ENCODE peak calls at places on chromosomes 6 and 20, in ten cellular contexts. One of them, this sample, is unnamed.

GRCh38 chr6:54935739-54936138 is 89.2 kb downstream of the FAM83B start:
- DNase-seq in cardiac muscle cell: no peak
- DNase-seq in mesothelial cell of epicardium: no peak
- DNase-seq in NCI-H1417: no peak
- DNase-seq in activated CD8-positive, alpha-beta T cell treated with anti-CD3 and anti-CD28 coated beads, Interleukin-2, amount 10 ng/mL, durations not matched to agents 7 days and 5 days: no peak
- DNase-seq in epithelial cell of esophagus: peak
- DNase-seq in Right ventricle myocardium inferior: no peak
- DNase-seq in stimulated activated CD4-positive, alpha-beta T cell treated with anti-CD3 and anti-CD28 coated beads, Interleukin-15, amount 100 ng/mL, for 1 hour: no peak
- DNase-seq in hepatocyte: peak
- DNase-seq in RWPE1: peak
- DNase-seq in this sample: no peak

GRCh38 chr6:474454-475185 is 83.1 kb downstream of the IRF4 start:
- DNase-seq in cardiac muscle cell: no peak
- DNase-seq in mesothelial cell of epicardium: no peak
- DNase-seq in NCI-H1417: peak
- DNase-seq in activated CD8-positive, alpha-beta T cell treated with anti-CD3 and anti-CD28 coated beads, Interleukin-2, amount 10 ng/mL, durations not matched to agents 7 days and 5 days: peak
- DNase-seq in epithelial cell of esophagus: peak
- DNase-seq in Right ventricle myocardium inferior: no peak
- DNase-seq in stimulated activated CD4-positive, alpha-beta T cell treated with anti-CD3 and anti-CD28 coated beads, Interleukin-15, amount 100 ng/mL, for 1 hour: peak
- DNase-seq in hepatocyte: no peak
- DNase-seq in RWPE1: no peak
- DNase-seq in this sample: no peak

GRCh38 chr6:142301421-142302391 is at the start of gene ADGRG6:
- DNase-seq in cardiac muscle cell: peak
- DNase-seq in mesothelial cell of epicardium: peak
- DNase-seq in NCI-H1417: peak
- DNase-seq in activated CD8-positive, alpha-beta T cell treated with anti-CD3 and anti-CD28 coated beads, Interleukin-2, amount 10 ng/mL, durations not matched to agents 7 days and 5 days: peak
- DNase-seq in epithelial cell of esophagus: peak
- DNase-seq in Right ventricle myocardium inferior: peak
- DNase-seq in stimulated activated CD4-positive, alpha-beta T cell treated with anti-CD3 and anti-CD28 coated beads, Interleukin-15, amount 100 ng/mL, for 1 hour: peak
- DNase-seq in hepatocyte: peak
- DNase-seq in RWPE1: peak
- DNase-seq in this sample: no peak

GRCh38 chr6:24117016-24117415 is 9.0 kb upstream of the NRSN1 start:
- DNase-seq in cardiac muscle cell: no peak
- DNase-seq in mesothelial cell of epicardium: no peak
- DNase-seq in NCI-H1417: no peak
- DNase-seq in activated CD8-positive, alpha-beta T cell treated with anti-CD3 and anti-CD28 coated beads, Interleukin-2, amount 10 ng/mL, durations not matched to agents 7 days and 5 days: no peak
- DNase-seq in epithelial cell of esophagus: no peak
- DNase-seq in Right ventricle myocardium inferior: no peak
- DNase-seq in stimulated activated CD4-positive, alpha-beta T cell treated with anti-CD3 and anti-CD28 coated beads, Interleukin-15, amount 100 ng/mL, for 1 hour: no peak
- DNase-seq in hepatocyte: no peak
- DNase-seq in RWPE1: no peak
- DNase-seq in this sample: no peak

GRCh38 chr6:158737082-158737709 is 82.0 kb downstream of the EZR start:
- DNase-seq in cardiac muscle cell: no peak
- DNase-seq in mesothelial cell of epicardium: no peak
- DNase-seq in NCI-H1417: no peak
- DNase-seq in activated CD8-positive, alpha-beta T cell treated with anti-CD3 and anti-CD28 coated beads, Interleukin-2, amount 10 ng/mL, durations not matched to agents 7 days and 5 days: no peak
- DNase-seq in epithelial cell of esophagus: no peak
- DNase-seq in Right ventricle myocardium inferior: no peak
- DNase-seq in stimulated activated CD4-positive, alpha-beta T cell treated with anti-CD3 and anti-CD28 coated beads, Interleukin-15, amount 100 ng/mL, for 1 hour: no peak
- DNase-seq in hepatocyte: no peak
- DNase-seq in RWPE1: no peak
- DNase-seq in this sample: no peak

GRCh38 chr6:6885521-6886088 is 222.2 kb upstream of the RREB1 start:
- DNase-seq in cardiac muscle cell: no peak
- DNase-seq in mesothelial cell of epicardium: no peak
- DNase-seq in NCI-H1417: no peak
- DNase-seq in activated CD8-positive, alpha-beta T cell treated with anti-CD3 and anti-CD28 coated beads, Interleukin-2, amount 10 ng/mL, durations not matched to agents 7 days and 5 days: no peak
- DNase-seq in epithelial cell of esophagus: no peak
- DNase-seq in Right ventricle myocardium inferior: peak
- DNase-seq in stimulated activated CD4-positive, alpha-beta T cell treated with anti-CD3 and anti-CD28 coated beads, Interleukin-15, amount 100 ng/mL, for 1 hour: no peak
- DNase-seq in hepatocyte: no peak
- DNase-seq in RWPE1: no peak
- DNase-seq in this sample: no peak

GRCh38 chr6:4776493-4776966 is 326 bp downstream of the CDYL start:
- DNase-seq in cardiac muscle cell: peak
- DNase-seq in mesothelial cell of epicardium: peak
- DNase-seq in NCI-H1417: peak
- DNase-seq in activated CD8-positive, alpha-beta T cell treated with anti-CD3 and anti-CD28 coated beads, Interleukin-2, amount 10 ng/mL, durations not matched to agents 7 days and 5 days: peak
- DNase-seq in epithelial cell of esophagus: no peak
- DNase-seq in Right ventricle myocardium inferior: peak
- DNase-seq in stimulated activated CD4-positive, alpha-beta T cell treated with anti-CD3 and anti-CD28 coated beads, Interleukin-15, amount 100 ng/mL, for 1 hour: peak
- DNase-seq in hepatocyte: no peak
- DNase-seq in RWPE1: no peak
- DNase-seq in this sample: no peak

GRCh38 chr6:3147914-3148757 is 9.2 kb downstream of the TUBB2A start:
- DNase-seq in cardiac muscle cell: no peak
- DNase-seq in mesothelial cell of epicardium: no peak
- DNase-seq in NCI-H1417: no peak
- DNase-seq in activated CD8-positive, alpha-beta T cell treated with anti-CD3 and anti-CD28 coated beads, Interleukin-2, amount 10 ng/mL, durations not matched to agents 7 days and 5 days: no peak
- DNase-seq in epithelial cell of esophagus: no peak
- DNase-seq in Right ventricle myocardium inferior: no peak
- DNase-seq in stimulated activated CD4-positive, alpha-beta T cell treated with anti-CD3 and anti-CD28 coated beads, Interleukin-15, amount 100 ng/mL, for 1 hour: no peak
- DNase-seq in hepatocyte: no peak
- DNase-seq in RWPE1: no peak
- DNase-seq in this sample: no peak

GRCh38 chr20:36261389-36262105 is 25.3 kb downstream of the AAR2 start:
- DNase-seq in cardiac muscle cell: no peak
- DNase-seq in mesothelial cell of epicardium: no peak
- DNase-seq in NCI-H1417: no peak
- DNase-seq in activated CD8-positive, alpha-beta T cell treated with anti-CD3 and anti-CD28 coated beads, Interleukin-2, amount 10 ng/mL, durations not matched to agents 7 days and 5 days: no peak
- DNase-seq in epithelial cell of esophagus: no peak
- DNase-seq in Right ventricle myocardium inferior: no peak
- DNase-seq in stimulated activated CD4-positive, alpha-beta T cell treated with anti-CD3 and anti-CD28 coated beads, Interleukin-15, amount 100 ng/mL, for 1 hour: no peak
- DNase-seq in hepatocyte: no peak
- DNase-seq in RWPE1: no peak
- DNase-seq in this sample: no peak

GRCh38 chr6:43391448-43392031 is 22.1 kb upstream of the ZNF318 start:
- DNase-seq in cardiac muscle cell: no peak
- DNase-seq in mesothelial cell of epicardium: no peak
- DNase-seq in NCI-H1417: no peak
- DNase-seq in activated CD8-positive, alpha-beta T cell treated with anti-CD3 and anti-CD28 coated beads, Interleukin-2, amount 10 ng/mL, durations not matched to agents 7 days and 5 days: peak
- DNase-seq in epithelial cell of esophagus: no peak
- DNase-seq in Right ventricle myocardium inferior: no peak
- DNase-seq in stimulated activated CD4-positive, alpha-beta T cell treated with anti-CD3 and anti-CD28 coated beads, Interleukin-15, amount 100 ng/mL, for 1 hour: no peak
- DNase-seq in hepatocyte: peak
- DNase-seq in RWPE1: no peak
- DNase-seq in this sample: no peak

GRCh38 chr6:89597988-89598387 is 40.6 kb downstream of the LYRM2 start:
- DNase-seq in cardiac muscle cell: no peak
- DNase-seq in mesothelial cell of epicardium: no peak
- DNase-seq in NCI-H1417: peak
- DNase-seq in activated CD8-positive, alpha-beta T cell treated with anti-CD3 and anti-CD28 coated beads, Interleukin-2, amount 10 ng/mL, durations not matched to agents 7 days and 5 days: peak
- DNase-seq in epithelial cell of esophagus: peak
- DNase-seq in Right ventricle myocardium inferior: no peak
- DNase-seq in stimulated activated CD4-positive, alpha-beta T cell treated with anti-CD3 and anti-CD28 coated beads, Interleukin-15, amount 100 ng/mL, for 1 hour: no peak
- DNase-seq in hepatocyte: peak
- DNase-seq in RWPE1: peak
- DNase-seq in this sample: no peak

GRCh38 chr6:168948990-168949531 is 304.6 kb downstream of the THBS2 start:
- DNase-seq in cardiac muscle cell: no peak
- DNase-seq in mesothelial cell of epicardium: no peak
- DNase-seq in NCI-H1417: no peak
- DNase-seq in activated CD8-positive, alpha-beta T cell treated with anti-CD3 and anti-CD28 coated beads, Interleukin-2, amount 10 ng/mL, durations not matched to agents 7 days and 5 days: no peak
- DNase-seq in epithelial cell of esophagus: no peak
- DNase-seq in Right ventricle myocardium inferior: no peak
- DNase-seq in stimulated activated CD4-positive, alpha-beta T cell treated with anti-CD3 and anti-CD28 coated beads, Interleukin-15, amount 100 ng/mL, for 1 hour: no peak
- DNase-seq in hepatocyte: no peak
- DNase-seq in RWPE1: no peak
- DNase-seq in this sample: no peak

GRCh38 chr20:64116541-64117423 is 9.4 kb upstream of the NPBWR2 start:
- DNase-seq in cardiac muscle cell: no peak
- DNase-seq in mesothelial cell of epicardium: peak
- DNase-seq in NCI-H1417: no peak
- DNase-seq in activated CD8-positive, alpha-beta T cell treated with anti-CD3 and anti-CD28 coated beads, Interleukin-2, amount 10 ng/mL, durations not matched to agents 7 days and 5 days: no peak
- DNase-seq in epithelial cell of esophagus: no peak
- DNase-seq in Right ventricle myocardium inferior: no peak
- DNase-seq in stimulated activated CD4-positive, alpha-beta T cell treated with anti-CD3 and anti-CD28 coated beads, Interleukin-15, amount 100 ng/mL, for 1 hour: no peak
- DNase-seq in hepatocyte: no peak
- DNase-seq in RWPE1: no peak
- DNase-seq in this sample: no peak

GRCh38 chr20:6265204-6265904 is 142.5 kb upstream of the FERMT1 start:
- DNase-seq in cardiac muscle cell: peak
- DNase-seq in mesothelial cell of epicardium: no peak
- DNase-seq in NCI-H1417: peak
- DNase-seq in activated CD8-positive, alpha-beta T cell treated with anti-CD3 and anti-CD28 coated beads, Interleukin-2, amount 10 ng/mL, durations not matched to agents 7 days and 5 days: no peak
- DNase-seq in epithelial cell of esophagus: peak
- DNase-seq in Right ventricle myocardium inferior: no peak
- DNase-seq in stimulated activated CD4-positive, alpha-beta T cell treated with anti-CD3 and anti-CD28 coated beads, Interleukin-15, amount 100 ng/mL, for 1 hour: no peak
- DNase-seq in hepatocyte: peak
- DNase-seq in RWPE1: peak
- DNase-seq in this sample: peak

GRCh38 chr20:63498950-63499332 is at the start of gene EEF1A2:
- DNase-seq in cardiac muscle cell: peak
- DNase-seq in mesothelial cell of epicardium: no peak
- DNase-seq in NCI-H1417: peak
- DNase-seq in activated CD8-positive, alpha-beta T cell treated with anti-CD3 and anti-CD28 coated beads, Interleukin-2, amount 10 ng/mL, durations not matched to agents 7 days and 5 days: peak
- DNase-seq in epithelial cell of esophagus: no peak
- DNase-seq in Right ventricle myocardium inferior: peak
- DNase-seq in stimulated activated CD4-positive, alpha-beta T cell treated with anti-CD3 and anti-CD28 coated beads, Interleukin-15, amount 100 ng/mL, for 1 hour: peak
- DNase-seq in hepatocyte: peak
- DNase-seq in RWPE1: no peak
- DNase-seq in this sample: no peak

GRCh38 chr6:33607784-33608161 is 13.3 kb upstream of the ITPR3 start:
- DNase-seq in cardiac muscle cell: no peak
- DNase-seq in mesothelial cell of epicardium: no peak
- DNase-seq in NCI-H1417: no peak
- DNase-seq in activated CD8-positive, alpha-beta T cell treated with anti-CD3 and anti-CD28 coated beads, Interleukin-2, amount 10 ng/mL, durations not matched to agents 7 days and 5 days: peak
- DNase-seq in epithelial cell of esophagus: peak
- DNase-seq in Right ventricle myocardium inferior: no peak
- DNase-seq in stimulated activated CD4-positive, alpha-beta T cell treated with anti-CD3 and anti-CD28 coated beads, Interleukin-15, amount 100 ng/mL, for 1 hour: no peak
- DNase-seq in hepatocyte: no peak
- DNase-seq in RWPE1: no peak
- DNase-seq in this sample: no peak

GRCh38 chr6:9999806-10000205 is 415.1 kb downstream of the TFAP2A start:
- DNase-seq in cardiac muscle cell: no peak
- DNase-seq in mesothelial cell of epicardium: no peak
- DNase-seq in NCI-H1417: no peak
- DNase-seq in activated CD8-positive, alpha-beta T cell treated with anti-CD3 and anti-CD28 coated beads, Interleukin-2, amount 10 ng/mL, durations not matched to agents 7 days and 5 days: no peak
- DNase-seq in epithelial cell of esophagus: peak
- DNase-seq in Right ventricle myocardium inferior: no peak
- DNase-seq in stimulated activated CD4-positive, alpha-beta T cell treated with anti-CD3 and anti-CD28 coated beads, Interleukin-15, amount 100 ng/mL, for 1 hour: no peak
- DNase-seq in hepatocyte: no peak
- DNase-seq in RWPE1: no peak
- DNase-seq in this sample: no peak

GRCh38 chr6:27250955-27251671 is 3.6 kb downstream of the PRSS16 start:
- DNase-seq in cardiac muscle cell: peak
- DNase-seq in mesothelial cell of epicardium: peak
- DNase-seq in NCI-H1417: peak
- DNase-seq in activated CD8-positive, alpha-beta T cell treated with anti-CD3 and anti-CD28 coated beads, Interleukin-2, amount 10 ng/mL, durations not matched to agents 7 days and 5 days: peak
- DNase-seq in epithelial cell of esophagus: peak
- DNase-seq in Right ventricle myocardium inferior: no peak
- DNase-seq in stimulated activated CD4-positive, alpha-beta T cell treated with anti-CD3 and anti-CD28 coated beads, Interleukin-15, amount 100 ng/mL, for 1 hour: peak
- DNase-seq in hepatocyte: peak
- DNase-seq in RWPE1: peak
- DNase-seq in this sample: no peak

GRCh38 chr6:15620616-15621015 is 42.2 kb downstream of the DTNBP1 start:
- DNase-seq in cardiac muscle cell: peak
- DNase-seq in mesothelial cell of epicardium: no peak
- DNase-seq in NCI-H1417: peak
- DNase-seq in activated CD8-positive, alpha-beta T cell treated with anti-CD3 and anti-CD28 coated beads, Interleukin-2, amount 10 ng/mL, durations not matched to agents 7 days and 5 days: no peak
- DNase-seq in epithelial cell of esophagus: no peak
- DNase-seq in Right ventricle myocardium inferior: no peak
- DNase-seq in stimulated activated CD4-positive, alpha-beta T cell treated with anti-CD3 and anti-CD28 coated beads, Interleukin-15, amount 100 ng/mL, for 1 hour: no peak
- DNase-seq in hepatocyte: no peak
- DNase-seq in RWPE1: no peak
- DNase-seq in this sample: no peak

GRCh38 chr6:27280064-27280539 is 32.0 kb downstream of the POM121L2 start:
- DNase-seq in cardiac muscle cell: peak
- DNase-seq in mesothelial cell of epicardium: no peak
- DNase-seq in NCI-H1417: peak
- DNase-seq in activated CD8-positive, alpha-beta T cell treated with anti-CD3 and anti-CD28 coated beads, Interleukin-2, amount 10 ng/mL, durations not matched to agents 7 days and 5 days: peak
- DNase-seq in epithelial cell of esophagus: peak
- DNase-seq in Right ventricle myocardium inferior: no peak
- DNase-seq in stimulated activated CD4-positive, alpha-beta T cell treated with anti-CD3 and anti-CD28 coated beads, Interleukin-15, amount 100 ng/mL, for 1 hour: no peak
- DNase-seq in hepatocyte: peak
- DNase-seq in RWPE1: no peak
- DNase-seq in this sample: no peak

GRCh38 chr6:150683320-150683719 is 83.6 kb downstream of the PLEKHG1 start:
- DNase-seq in cardiac muscle cell: no peak
- DNase-seq in mesothelial cell of epicardium: no peak
- DNase-seq in NCI-H1417: no peak
- DNase-seq in activated CD8-positive, alpha-beta T cell treated with anti-CD3 and anti-CD28 coated beads, Interleukin-2, amount 10 ng/mL, durations not matched to agents 7 days and 5 days: no peak
- DNase-seq in epithelial cell of esophagus: no peak
- DNase-seq in Right ventricle myocardium inferior: no peak
- DNase-seq in stimulated activated CD4-positive, alpha-beta T cell treated with anti-CD3 and anti-CD28 coated beads, Interleukin-15, amount 100 ng/mL, for 1 hour: no peak
- DNase-seq in hepatocyte: no peak
- DNase-seq in RWPE1: no peak
- DNase-seq in this sample: no peak

GRCh38 chr6:13336553-13336952 is 8.2 kb upstream of the TBC1D7 start:
- DNase-seq in cardiac muscle cell: peak
- DNase-seq in mesothelial cell of epicardium: peak
- DNase-seq in NCI-H1417: peak
- DNase-seq in activated CD8-positive, alpha-beta T cell treated with anti-CD3 and anti-CD28 coated beads, Interleukin-2, amount 10 ng/mL, durations not matched to agents 7 days and 5 days: peak
- DNase-seq in epithelial cell of esophagus: peak
- DNase-seq in Right ventricle myocardium inferior: peak
- DNase-seq in stimulated activated CD4-positive, alpha-beta T cell treated with anti-CD3 and anti-CD28 coated beads, Interleukin-15, amount 100 ng/mL, for 1 hour: peak
- DNase-seq in hepatocyte: peak
- DNase-seq in RWPE1: peak
- DNase-seq in this sample: peak

This sample was measured in amniotic stem cell.